ENCODE peak calls at places on chromosomes 13 and 19, in eight cellular contexts. B, N, E, M, O, C, F and W are unnamed samples.

GRCh38 chr19:29538651-29539050 is 12.9 kb downstream of the VSTM2B start:
- DNase-seq in B (no peak), N (no peak), E (no peak), M (no peak), O (no peak), C (no peak), F (no peak), W (no peak)

GRCh38 chr13:65926750-65927171 is 1303.4 kb downstream of the PCDH9 start:
- DNase-seq in B (no peak), N (peak), E (no peak), M (no peak), O (peak), C (no peak), F (no peak), W (no peak)

GRCh38 chr13:92842145-92842544 is 384.5 kb upstream of the GPC6 start:
- DNase-seq in B (no peak), N (no peak), E (no peak), M (no peak), O (no peak), C (peak), F (no peak), W (peak)

GRCh38 chr13:65943711-65944110 is 1286.4 kb downstream of the PCDH9 start:
- DNase-seq in B (no peak), N (no peak), E (no peak), M (no peak), O (no peak), C (no peak), F (no peak), W (no peak)

GRCh38 chr19:34504273-34504808 is 22.8 kb downstream of the WTIP start:
- DNase-seq in B (peak), N (no peak), E (peak), M (no peak), O (no peak), C (no peak), F (no peak), W (no peak)

GRCh38 chr19:35476149-35476548 is 14.1 kb downstream of the KRTDAP start:
- DNase-seq in B (no peak), N (no peak), E (no peak), M (no peak), O (no peak), C (no peak), F (no peak), W (no peak)

GRCh38 chr13:43133792-43134191 is 110.4 kb downstream of the DNAJC15 start:
- DNase-seq in B (no peak), N (no peak), E (no peak), M (no peak), O (no peak), C (no peak), F (no peak), W (no peak)

GRCh38 chr13:50291611-50292010 is 276.4 kb downstream of the KCNRG start:
- DNase-seq in B (no peak), N (no peak), E (no peak), M (no peak), O (no peak), C (no peak), F (no peak), W (no peak)

GRCh38 chr19:38932425-38933179 is 1.9 kb downstream of the MRPS12 start:
- DNase-seq in B (no peak), N (peak), E (no peak), M (no peak), O (no peak), C (peak), F (no peak), W (no peak)

GRCh38 chr13:21657538-21657937 is 13.3 kb upstream of the FGF9 start:
- DNase-seq in B (no peak), N (no peak), E (no peak), M (no peak), O (no peak), C (peak), F (no peak), W (peak)

GRCh38 chr13:49610176-49610575 is 18.1 kb upstream of the ARL11 start:
- DNase-seq in B (no peak), N (no peak), E (no peak), M (no peak), O (no peak), C (no peak), F (no peak), W (no peak)

GRCh38 chr13:40406405-40407138 is 259.9 kb downstream of the FOXO1 start:
- DNase-seq in B (no peak), N (peak), E (no peak), M (no peak), O (no peak), C (peak), F (no peak), W (no peak)

GRCh38 chr19:7417671-7418324 is 69.1 kb downstream of the ARHGEF18 start:
- DNase-seq in B (no peak), N (no peak), E (no peak), M (no peak), O (no peak), C (peak), F (no peak), W (no peak)

GRCh38 chr13:72645521-72645920 is 81.9 kb downstream of the MZT1 start:
- DNase-seq in B (no peak), N (no peak), E (no peak), M (no peak), O (no peak), C (no peak), F (no peak), W (no peak)

GRCh38 chr13:106182404-106182803 is 353.1 kb downstream of the EFNB2 start:
- DNase-seq in B (no peak), N (no peak), E (no peak), M (no peak), O (no peak), C (peak), F (no peak), W (peak)

GRCh38 chr13:51776179-51776578 is 27.8 kb downstream of the DHRS12 start:
- DNase-seq in B (no peak), N (no peak), E (no peak), M (no peak), O (no peak), C (no peak), F (no peak), W (no peak)

GRCh38 chr13:45185286-45185685 is 15.6 kb downstream of the KCTD4 start:
- DNase-seq in B (no peak), N (no peak), E (no peak), M (no peak), O (no peak), C (no peak), F (no peak), W (no peak)

GRCh38 chr19:49407079-49407478 is 16.2 kb downstream of the PTH2 start:
- DNase-seq in B (no peak), N (no peak), E (no peak), M (no peak), O (no peak), C (no peak), F (no peak), W (no peak)

GRCh38 chr19:49411681-49412321 is 11.4 kb downstream of the PTH2 start:
- DNase-seq in B (no peak), N (no peak), E (no peak), M (no peak), O (no peak), C (no peak), F (no peak), W (no peak)

GRCh38 chr19:49409441-49410029 is 13.7 kb downstream of the PTH2 start:
- DNase-seq in B (no peak), N (no peak), E (no peak), M (no peak), O (no peak), C (no peak), F (no peak), W (no peak)

GRCh38 chr19:49407482-49408015 is 15.7 kb downstream of the PTH2 start:
- DNase-seq in B (no peak), N (no peak), E (no peak), M (no peak), O (no peak), C (no peak), F (no peak), W (no peak)

DNA sequence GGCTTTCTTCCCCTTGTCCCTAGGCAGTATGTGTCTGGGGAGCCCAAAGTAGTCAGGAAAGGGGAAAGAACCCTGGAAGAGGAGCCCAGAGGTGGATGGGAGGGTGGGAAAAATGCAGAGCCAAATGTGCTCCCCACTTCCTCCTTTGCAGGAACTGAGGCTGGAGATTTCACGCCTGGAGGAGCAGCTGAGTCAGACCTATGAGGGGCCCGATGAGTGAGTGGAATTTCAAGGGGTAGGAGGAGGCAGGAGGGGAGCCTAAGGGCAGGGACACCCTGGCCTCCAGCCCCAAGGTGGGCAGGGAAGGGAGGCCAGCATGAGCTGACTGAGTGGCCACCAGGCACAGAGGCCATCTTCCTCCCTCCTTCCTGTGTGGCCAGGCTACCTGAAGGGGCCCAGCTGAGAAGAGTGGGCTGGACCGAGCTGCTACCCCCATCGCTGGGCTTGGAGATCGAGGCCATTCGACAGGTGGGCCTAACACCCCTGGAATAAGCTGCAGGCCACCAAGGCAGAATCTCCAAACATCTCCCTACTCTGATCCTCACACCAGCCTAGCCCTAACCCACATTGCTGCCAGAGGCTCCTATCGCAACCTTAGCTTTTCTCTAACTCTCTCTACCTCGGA is 14.3 kb downstream of the PTH2 start:
- DNase-seq in B (no peak), N (no peak), E (no peak), M (no peak), O (no peak), C (no peak), F (no peak), W (no peak)
- TF ChIP-seq POLR2A in B (no peak), N (no peak), E (no peak), M (no peak), O (no peak), C (no peak), F (no peak), W (no peak)

DNA sequence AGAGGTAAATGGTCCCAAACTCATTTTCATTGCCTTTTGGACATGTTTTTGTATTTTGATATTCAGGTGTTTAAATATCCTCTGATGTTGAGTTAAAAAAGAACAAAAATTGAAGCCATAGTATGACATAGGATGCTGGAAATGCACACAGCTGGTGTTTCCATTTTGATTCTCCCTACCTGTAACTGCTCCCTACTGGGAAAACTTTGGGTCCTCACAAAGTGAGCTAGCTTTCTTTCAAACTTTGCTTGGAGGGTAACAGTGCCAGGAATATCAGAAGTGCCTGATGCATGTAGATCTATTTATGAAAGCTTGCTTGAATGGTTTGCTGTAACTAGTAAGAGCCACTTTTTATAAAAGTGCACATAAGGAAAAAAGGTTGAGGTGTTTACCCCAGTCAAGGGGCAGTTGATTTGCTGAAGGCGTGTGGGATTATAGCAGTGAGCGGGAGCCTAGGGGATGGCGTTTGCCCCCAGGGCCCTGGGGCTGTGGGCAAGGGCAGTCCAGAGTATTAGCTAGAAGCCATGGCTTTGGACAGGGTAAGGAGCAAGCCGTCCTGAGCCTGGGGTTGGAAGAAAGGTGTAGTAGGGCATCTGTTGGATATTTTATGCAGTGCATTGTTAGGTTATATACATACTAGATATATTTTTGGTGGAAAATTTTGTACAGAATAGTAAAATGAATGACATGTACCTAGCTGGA is 4.3 kb downstream of the RPS9 start:
- DNase-seq in B (no peak), N (no peak), E (no peak), M (no peak), O (no peak), C (no peak), F (no peak), W (no peak)
- TF ChIP-seq POLR2A in B (no peak), N (no peak), E (no peak), M (no peak), O (no peak), C (no peak), F (no peak), W (no peak)

GRCh38 chr19:9674669-9675357 is at the start of gene ZNF562:
- DNase-seq in B (peak), N (peak), E (peak), M (peak), O (peak), C (peak), F (peak), W (peak)
- TF ChIP-seq POLR2A in B (no peak), N (peak), E (no peak), M (peak), O (no peak), C (peak), F (peak), W (peak)

DNA sequence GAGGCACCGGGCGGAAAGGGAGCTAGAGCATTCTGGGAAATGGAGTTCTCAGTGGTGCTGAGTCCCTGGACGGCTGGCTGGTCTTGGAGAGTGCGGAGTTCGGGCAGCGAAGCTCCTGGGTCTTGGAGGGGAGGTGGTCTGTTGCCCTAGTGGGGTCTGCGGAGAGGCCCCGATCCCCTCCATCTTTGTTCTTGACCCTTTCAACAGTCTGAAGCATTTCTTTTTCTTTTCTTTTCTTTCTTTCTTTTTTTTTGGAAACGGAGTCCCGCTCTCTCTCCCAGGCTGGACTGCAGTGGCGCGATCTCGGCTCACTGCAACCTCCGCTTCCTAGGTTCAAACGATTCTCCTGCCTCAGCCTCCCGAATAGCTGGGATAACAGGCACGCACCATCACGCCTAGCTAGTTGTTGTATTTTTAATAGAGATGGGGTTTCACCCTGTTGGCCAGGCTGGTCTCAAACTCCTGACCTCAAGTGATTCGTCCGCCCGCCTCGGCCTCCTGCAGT is 440 bp upstream of the SYMPK start:
- DNase-seq in B (no peak), N (no peak), E (no peak), M (no peak), O (no peak), C (no peak), F (no peak), W (no peak)
- TF ChIP-seq POLR2A in B (no peak), N (peak), E (no peak), M (no peak), O (no peak), C (no peak), F (no peak), W (no peak)

DNA sequence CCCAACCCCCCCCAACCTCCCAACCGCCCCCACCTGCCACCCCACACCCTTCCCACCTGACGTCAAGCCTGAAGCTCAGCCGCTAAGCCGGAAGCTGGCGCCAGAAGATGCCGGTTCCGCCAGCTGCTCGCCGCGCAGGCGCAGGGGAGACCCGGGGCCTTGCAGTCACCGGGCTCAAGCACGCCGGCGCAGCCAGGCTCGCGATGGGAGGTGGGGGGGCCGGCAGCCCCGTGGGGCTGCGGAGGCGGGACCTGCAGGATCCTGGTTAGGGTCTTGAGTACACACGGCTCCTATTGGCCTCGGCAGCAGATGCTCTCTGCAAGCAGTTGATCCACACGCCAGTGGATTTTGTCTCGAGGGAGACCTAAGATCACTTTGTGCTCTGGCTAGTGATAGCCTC is at the start of gene LIG4:
- DNase-seq in B (peak), N (peak), E (no peak), M (peak), O (peak), C (peak), F (peak), W (peak)
- TF ChIP-seq POLR2A in B (no peak), N (peak), E (no peak), M (no peak), O (no peak), C (no peak), F (no peak), W (peak)

GRCh38 chr19:1131718-1132552 is 28.1 kb downstream of the GPX4 start:
- DNase-seq in B (peak), N (no peak), E (no peak), M (peak), O (peak), C (peak), F (peak), W (peak)
- TF ChIP-seq POLR2A in B (no peak), N (no peak), E (no peak), M (no peak), O (no peak), C (peak), F (peak), W (peak)

GRCh38 chr13:28535734-28536133 is 40.8 kb upstream of the FLT1 start:
- DNase-seq in B (no peak), N (no peak), E (no peak), M (no peak), O (no peak), C (no peak), F (no peak), W (no peak)

GRCh38 chr13:28534801-28535200 is 39.9 kb upstream of the FLT1 start:
- DNase-seq in B (no peak), N (no peak), E (no peak), M (no peak), O (no peak), C (no peak), F (no peak), W (no peak)

GRCh38 chr13:28538932-28539331 is 44.0 kb upstream of the FLT1 start:
- DNase-seq in B (no peak), N (no peak), E (no peak), M (no peak), O (no peak), C (no peak), F (no peak), W (no peak)

GRCh38 chr13:28536371-28536770 is 41.4 kb upstream of the FLT1 start:
- DNase-seq in B (no peak), N (no peak), E (no peak), M (no peak), O (no peak), C (no peak), F (no peak), W (no peak)

DNA sequence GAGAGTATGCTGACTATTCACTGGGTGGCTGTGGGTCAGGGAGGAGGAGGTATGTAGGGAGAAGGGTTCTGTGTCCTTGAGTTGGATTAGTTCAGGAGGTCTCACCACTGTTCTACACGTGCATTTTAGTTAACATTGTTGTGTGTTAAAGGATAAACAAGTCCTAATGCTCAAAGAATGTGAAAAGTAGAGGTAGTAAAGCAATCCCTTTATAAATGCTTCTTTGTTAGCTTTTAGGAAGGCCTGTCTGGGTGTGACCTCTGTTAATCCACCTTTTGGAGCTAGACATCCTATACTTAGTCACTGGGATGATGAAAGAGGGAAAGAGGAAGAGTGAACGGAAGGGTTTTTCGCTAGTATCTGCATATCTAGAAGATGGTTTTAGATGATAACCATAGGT is 42.2 kb upstream of the FLT1 start:
- DNase-seq in B (no peak), N (no peak), E (no peak), M (no peak), O (no peak), C (no peak), F (no peak), W (no peak)
- TF ChIP-seq POLR2A in B (no peak), N (no peak), E (no peak), M (no peak), O (no peak), C (no peak), F (no peak), W (no peak)

GRCh38 chr19:17580470-17581000 is 25.1 kb downstream of the COLGALT1 start:
- DNase-seq in B (no peak), N (no peak), E (no peak), M (no peak), O (no peak), C (no peak), F (no peak), W (no peak)
- TF ChIP-seq POLR2A in B (no peak), N (no peak), E (no peak), M (no peak), O (no peak), C (no peak), F (no peak), W (no peak)

GRCh38 chr19:49908480-49909420 is 12.1 kb upstream of the IL4I1 start:
- DNase-seq in B (no peak), N (no peak), E (no peak), M (no peak), O (peak), C (no peak), F (no peak), W (no peak)

GRCh38 chr19:49911381-49912145 is 14.9 kb upstream of the IL4I1 start:
- DNase-seq in B (no peak), N (no peak), E (no peak), M (no peak), O (peak), C (peak), F (no peak), W (no peak)

GRCh38 chr19:49907745-49908446 is 11.2 kb upstream of the IL4I1 start:
- DNase-seq in B (no peak), N (no peak), E (no peak), M (no peak), O (peak), C (no peak), F (no peak), W (no peak)

GRCh38 chr19:49910179-49910578 is 13.5 kb upstream of the IL4I1 start:
- DNase-seq in B (no peak), N (no peak), E (no peak), M (no peak), O (no peak), C (no peak), F (no peak), W (no peak)

GRCh38 chr19:49906879-49907564 is 10.3 kb upstream of the IL4I1 start:
- DNase-seq in B (no peak), N (no peak), E (no peak), M (no peak), O (no peak), C (no peak), F (no peak), W (no peak)
- TF ChIP-seq POLR2A in B (no peak), N (no peak), E (no peak), M (no peak), O (no peak), C (no peak), F (no peak), W (no peak)